ENCODE peak calls at places on chromosomes 2 and 18, in five cellular contexts. F is CD8-positive, alpha-beta memory T cell; H is gastrocnemius medialis; Z is aorta; E is upper lobe of right lung. I is an unnamed sample. For H3K27me3 and H3K4me1, the result is how much of the 10 kb centered on the place peaks cover.

GRCh38 chr2:2840101-2840531 is 509.0 kb upstream of the MYT1L start:
- DNase-seq in F (no peak), H (peak), Z (no peak), E (no peak), I (peak)

GRCh38 chr2:112679484-112679883 is 33.7 kb downstream of the SLC20A1 start:
- DNase-seq in Z (no peak), F (no peak), E (no peak), H (peak), I (no peak)

GRCh38 chr18:58393295-58393694 is 235.6 kb downstream of the ALPK2 start:
- DNase-seq in E (no peak), H (no peak), F (no peak), Z (no peak), I (no peak)

GRCh38 chr2:27954261-27954673 is 63.7 kb downstream of the BABAM2 start:
- DNase-seq in H (no peak), F (no peak), E (no peak), Z (no peak), I (no peak)

GRCh38 chr2:231183851-231184250 is 14.6 kb upstream of the ARMC9 start:
- DNase-seq in Z (no peak), H (no peak), E (no peak), F (no peak), I (no peak)

GRCh38 chr2:157056200-157056676 is 201.3 kb upstream of the GALNT5 start:
- DNase-seq in H (no peak), E (no peak), Z (no peak), F (no peak), I (peak)

GRCh38 chr2:98408155-98408554 is 36.5 kb upstream of the INPP4A start:
- DNase-seq in H (no peak), F (no peak), Z (no peak), E (no peak), I (no peak)

GRCh38 chr2:195575879-195576391 is 81.1 kb upstream of the SLC39A10 start:
- DNase-seq in Z (no peak), H (no peak), F (no peak), E (no peak), I (no peak)

GRCh38 chr2:165895974-165896373 is 57.6 kb downstream of the TTC21B start:
- DNase-seq in E (no peak), F (no peak), Z (no peak), H (no peak), I (no peak)

GRCh38 chr2:241844066-241844728 is 14.5 kb downstream of the PDCD1 start:
- DNase-seq in H (peak), F (peak), Z (peak), E (peak), I (no peak)

GRCh38 chr2:165149439-165149838 is 54.4 kb downstream of the SCN3A start:
- DNase-seq in F (no peak), E (no peak), Z (no peak), H (no peak), I (no peak)

GRCh38 chr2:19355416-19355821 is 3.0 kb downstream of the OSR1 start:
- DNase-seq in F (no peak), E (no peak), H (no peak), Z (no peak), I (no peak)

GRCh38 chr2:19354417-19355022 is 3.9 kb downstream of the OSR1 start:
- DNase-seq in E (no peak), Z (no peak), H (no peak), F (no peak), I (no peak)

GRCh38 chr2:19351914-19352697 is 6.3 kb downstream of the OSR1 start:
- DNase-seq in F (no peak), Z (no peak), H (no peak), E (no peak), I (no peak)

GRCh38 chr2:19352946-19353720 is 5.3 kb downstream of the OSR1 start:
- DNase-seq in F (no peak), Z (no peak), E (no peak), H (no peak), I (no peak)

GRCh38 chr2:19353721-19354050 is 4.7 kb downstream of the OSR1 start:
- DNase-seq in E (no peak), Z (no peak), H (no peak), F (no peak), I (no peak)
- H3K27me3 ChIP-seq in E (half or more), Z (under half), H (under half), F (half or more), I (under half)

GRCh38 chr2:38075436-38076249 is at the start of gene CYP1B1:
- DNase-seq in E (peak), F (no peak), H (no peak), Z (no peak), I (no peak)

GRCh38 chr2:38074047-38074774 is 1.7 kb downstream of the CYP1B1 start:
- DNase-seq in Z (peak), F (no peak), H (no peak), E (peak), I (no peak)

GRCh38 chr2:38076250-38076709 is 329 bp upstream of the CYP1B1 start:
- DNase-seq in H (peak), F (no peak), E (peak), Z (peak), I (peak)

GRCh38 chr2:38073211-38074005 is 2.5 kb downstream of the CYP1B1 start:
- DNase-seq in H (no peak), E (no peak), F (no peak), Z (no peak), I (no peak)

GRCh38 chr2:38074775-38075435 is 1.0 kb downstream of the CYP1B1 start:
- DNase-seq in F (no peak), Z (peak), H (no peak), E (peak), I (no peak)
- H3K4me3 ChIP-seq in F (no peak), Z (no peak), H (peak), E (peak), I (no peak)

DNA sequence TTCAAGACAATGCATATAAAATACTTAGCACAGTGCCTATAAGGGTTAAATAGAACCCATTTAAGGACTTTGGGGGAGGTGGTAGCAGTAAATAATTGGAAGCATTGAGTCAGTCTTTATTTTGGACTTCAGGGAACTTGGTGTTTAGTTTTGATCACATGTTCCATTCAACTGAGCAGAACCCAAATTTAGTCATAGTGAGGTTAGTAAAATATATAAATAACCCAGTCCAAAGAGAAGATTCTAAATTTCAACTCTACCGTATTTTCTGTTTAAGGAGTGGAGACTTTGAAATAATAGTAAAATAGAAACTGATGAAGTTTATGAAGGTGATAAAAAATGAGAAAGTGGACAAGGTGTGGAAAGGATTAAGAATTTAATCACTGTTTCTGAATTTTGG is 19.7 kb downstream of the TWSG1 start:
- DNase-seq in F (no peak), Z (no peak), E (no peak), H (no peak), I (no peak)
- H3K4me1 ChIP-seq in F (under half), Z (under half), E (under half), H (under half), I (under half)

DNA sequence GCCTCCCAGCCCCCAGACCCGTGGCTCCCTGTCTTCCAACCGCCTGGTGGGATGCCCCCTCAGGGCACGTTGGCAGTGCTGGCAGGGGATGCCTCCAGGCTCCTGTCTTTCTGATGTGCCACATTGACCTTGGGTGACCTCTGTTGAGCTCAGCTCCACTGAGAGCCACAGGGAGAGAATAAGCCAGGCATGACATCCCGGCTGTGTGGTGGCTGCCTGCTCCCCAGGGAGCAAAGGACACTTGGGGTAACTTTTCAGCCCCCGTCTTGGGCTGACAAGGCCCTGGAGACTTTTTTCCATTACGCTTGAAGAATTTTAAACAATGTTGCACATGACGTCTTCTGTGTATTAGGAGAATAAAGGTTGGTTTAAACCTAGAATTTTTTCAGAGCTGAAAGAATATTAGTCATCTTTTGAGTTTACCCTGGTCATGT is 246.0 kb downstream of the TSN start:
- DNase-seq in Z (no peak), E (no peak), F (no peak), H (no peak), I (no peak)
- H3K27me3 ChIP-seq in Z (under half), E (under half), F (under half), H (under half), I (under half)

I was measured in SJSA1.